ENCODE peak calls at places on chromosomes 5 and 9, in eight cellular contexts. One of them, this sample, is unnamed.

GRCh38 chr5:94467560-94468504 is 150.6 kb downstream of the KIAA0825 start:
- DNase-seq in cardiac muscle cell: no peak
- DNase-seq in brain microvascular endothelial cell: no peak
- DNase-seq in heart right ventricle: no peak
- DNase-seq in esophagus squamous epithelium: no peak
- DNase-seq in lower lobe of right lung: no peak
- DNase-seq in HFF-Myc: no peak
- DNase-seq in cardiac fibroblast: no peak
- DNase-seq in this sample: no peak

GRCh38 chr5:173010547-173011464 is 27.2 kb downstream of the ATP6V0E1 start:
- DNase-seq in cardiac muscle cell: peak; percentile 78
- DNase-seq in brain microvascular endothelial cell: no peak
- DNase-seq in heart right ventricle: peak; percentile 54
- DNase-seq in esophagus squamous epithelium: no peak
- DNase-seq in lower lobe of right lung: peak; percentile 78
- DNase-seq in HFF-Myc: no peak
- DNase-seq in cardiac fibroblast: peak; percentile 39
- DNase-seq in this sample: peak; percentile 51

GRCh38 chr9:88533951-88534455 is 975 bp upstream of the NXNL2 start:
- DNase-seq in cardiac muscle cell: peak; percentile 25
- DNase-seq in brain microvascular endothelial cell: no peak
- DNase-seq in heart right ventricle: peak; percentile 19
- DNase-seq in esophagus squamous epithelium: no peak
- DNase-seq in lower lobe of right lung: peak; percentile 61
- DNase-seq in HFF-Myc: no peak
- DNase-seq in cardiac fibroblast: peak; percentile 48
- DNase-seq in this sample: peak; percentile 26

GRCh38 chr5:133284306-133284705 is 232.5 kb downstream of the HSPA4 start:
- DNase-seq in cardiac muscle cell: no peak
- DNase-seq in brain microvascular endothelial cell: no peak
- DNase-seq in heart right ventricle: no peak
- DNase-seq in esophagus squamous epithelium: no peak
- DNase-seq in lower lobe of right lung: no peak
- DNase-seq in HFF-Myc: no peak
- DNase-seq in cardiac fibroblast: no peak
- DNase-seq in this sample: no peak

GRCh38 chr9:115649991-115650472 is 503.6 kb upstream of the PAPPA start:
- DNase-seq in cardiac muscle cell: no peak
- DNase-seq in brain microvascular endothelial cell: peak; percentile 100
- DNase-seq in heart right ventricle: peak; percentile 45
- DNase-seq in esophagus squamous epithelium: no peak
- DNase-seq in lower lobe of right lung: no peak
- DNase-seq in HFF-Myc: peak; percentile 22
- DNase-seq in cardiac fibroblast: peak; percentile 100
- DNase-seq in this sample: peak; percentile 82

GRCh38 chr9:20526500-20527319 is 95.6 kb downstream of the MLLT3 start:
- DNase-seq in cardiac muscle cell: no peak
- DNase-seq in brain microvascular endothelial cell: peak; percentile 13
- DNase-seq in heart right ventricle: no peak
- DNase-seq in esophagus squamous epithelium: no peak
- DNase-seq in lower lobe of right lung: no peak
- DNase-seq in HFF-Myc: no peak
- DNase-seq in cardiac fibroblast: peak; percentile 53
- DNase-seq in this sample: no peak

GRCh38 chr9:136856541-136857141 is 4.5 kb downstream of the MAMDC4 start:
- DNase-seq in cardiac muscle cell: no peak
- DNase-seq in brain microvascular endothelial cell: no peak
- DNase-seq in heart right ventricle: peak; percentile 12
- DNase-seq in esophagus squamous epithelium: no peak
- DNase-seq in lower lobe of right lung: no peak
- DNase-seq in HFF-Myc: no peak
- DNase-seq in cardiac fibroblast: no peak
- DNase-seq in this sample: no peak

GRCh38 chr9:133247632-133248031 is 27.4 kb downstream of the ABO start:
- DNase-seq in cardiac muscle cell: no peak
- DNase-seq in brain microvascular endothelial cell: no peak
- DNase-seq in heart right ventricle: no peak
- DNase-seq in esophagus squamous epithelium: no peak
- DNase-seq in lower lobe of right lung: no peak
- DNase-seq in HFF-Myc: no peak
- DNase-seq in cardiac fibroblast: no peak
- DNase-seq in this sample: no peak

GRCh38 chr9:88725300-88726024 is 190.5 kb downstream of the NXNL2 start:
- DNase-seq in cardiac muscle cell: no peak
- DNase-seq in brain microvascular endothelial cell: no peak
- DNase-seq in heart right ventricle: no peak
- DNase-seq in esophagus squamous epithelium: no peak
- DNase-seq in lower lobe of right lung: no peak
- DNase-seq in HFF-Myc: no peak
- DNase-seq in cardiac fibroblast: no peak
- DNase-seq in this sample: no peak

GRCh38 chr5:51345106-51345505 is 38.1 kb upstream of the ISL1 start:
- DNase-seq in cardiac muscle cell: no peak
- DNase-seq in brain microvascular endothelial cell: no peak
- DNase-seq in heart right ventricle: no peak
- DNase-seq in esophagus squamous epithelium: no peak
- DNase-seq in lower lobe of right lung: no peak
- DNase-seq in HFF-Myc: no peak
- DNase-seq in cardiac fibroblast: peak; percentile 1
- DNase-seq in this sample: no peak

GRCh38 chr5:3033033-3033755 is 281.7 kb upstream of the IRX2 start:
- DNase-seq in cardiac muscle cell: no peak
- DNase-seq in brain microvascular endothelial cell: no peak
- DNase-seq in heart right ventricle: no peak
- DNase-seq in esophagus squamous epithelium: no peak
- DNase-seq in lower lobe of right lung: no peak
- DNase-seq in HFF-Myc: no peak
- DNase-seq in cardiac fibroblast: no peak
- DNase-seq in this sample: no peak

GRCh38 chr9:137989156-137989555 is 111.6 kb downstream of the CACNA1B start:
- DNase-seq in cardiac muscle cell: no peak
- DNase-seq in brain microvascular endothelial cell: no peak
- DNase-seq in heart right ventricle: no peak
- DNase-seq in esophagus squamous epithelium: no peak
- DNase-seq in lower lobe of right lung: no peak
- DNase-seq in HFF-Myc: no peak
- DNase-seq in cardiac fibroblast: no peak
- DNase-seq in this sample: no peak

GRCh38 chr9:112858005-112858404 is 32.7 kb downstream of the SLC46A2 start:
- DNase-seq in cardiac muscle cell: no peak
- DNase-seq in brain microvascular endothelial cell: no peak
- DNase-seq in heart right ventricle: no peak
- DNase-seq in esophagus squamous epithelium: no peak
- DNase-seq in lower lobe of right lung: no peak
- DNase-seq in HFF-Myc: no peak
- DNase-seq in cardiac fibroblast: no peak
- DNase-seq in this sample: no peak

GRCh38 chr9:91840882-91841281 is 109.1 kb downstream of the ROR2 start:
- DNase-seq in cardiac muscle cell: no peak
- DNase-seq in brain microvascular endothelial cell: no peak
- DNase-seq in heart right ventricle: no peak
- DNase-seq in esophagus squamous epithelium: no peak
- DNase-seq in lower lobe of right lung: no peak
- DNase-seq in HFF-Myc: no peak
- DNase-seq in cardiac fibroblast: no peak
- DNase-seq in this sample: no peak

GRCh38 chr9:117411547-117411946 is 3.3 kb downstream of the ASTN2 start:
- DNase-seq in cardiac muscle cell: peak; percentile 72
- DNase-seq in brain microvascular endothelial cell: no peak
- DNase-seq in heart right ventricle: no peak
- DNase-seq in esophagus squamous epithelium: no peak
- DNase-seq in lower lobe of right lung: no peak
- DNase-seq in HFF-Myc: no peak
- DNase-seq in cardiac fibroblast: peak; percentile 12
- DNase-seq in this sample: no peak

GRCh38 chr5:78113689-78114088 is 180.8 kb downstream of the AP3B1 start:
- DNase-seq in cardiac muscle cell: no peak
- DNase-seq in brain microvascular endothelial cell: no peak
- DNase-seq in heart right ventricle: no peak
- DNase-seq in esophagus squamous epithelium: no peak
- DNase-seq in lower lobe of right lung: no peak
- DNase-seq in HFF-Myc: no peak
- DNase-seq in cardiac fibroblast: no peak
- DNase-seq in this sample: no peak

GRCh38 chr9:107626118-107626517 is 136.5 kb upstream of the KLF4 start:
- DNase-seq in cardiac muscle cell: no peak
- DNase-seq in brain microvascular endothelial cell: no peak
- DNase-seq in heart right ventricle: no peak
- DNase-seq in esophagus squamous epithelium: no peak
- DNase-seq in lower lobe of right lung: no peak
- DNase-seq in HFF-Myc: no peak
- DNase-seq in cardiac fibroblast: no peak
- DNase-seq in this sample: no peak

GRCh38 chr5:76441890-76442673 is 39.0 kb downstream of the IQGAP2 start:
- DNase-seq in cardiac muscle cell: no peak
- DNase-seq in brain microvascular endothelial cell: no peak
- DNase-seq in heart right ventricle: no peak
- DNase-seq in esophagus squamous epithelium: no peak
- DNase-seq in lower lobe of right lung: no peak
- DNase-seq in HFF-Myc: no peak
- DNase-seq in cardiac fibroblast: no peak
- DNase-seq in this sample: no peak

GRCh38 chr9:77013932-77014596 is 5.4 kb upstream of the FOXB2 start:
- DNase-seq in cardiac muscle cell: no peak
- DNase-seq in brain microvascular endothelial cell: no peak
- DNase-seq in heart right ventricle: no peak
- DNase-seq in esophagus squamous epithelium: no peak
- DNase-seq in lower lobe of right lung: no peak
- DNase-seq in HFF-Myc: no peak
- DNase-seq in cardiac fibroblast: no peak
- DNase-seq in this sample: no peak

GRCh38 chr9:77015291-77016048 is 4.0 kb upstream of the FOXB2 start:
- DNase-seq in cardiac muscle cell: no peak
- DNase-seq in brain microvascular endothelial cell: no peak
- DNase-seq in heart right ventricle: no peak
- DNase-seq in esophagus squamous epithelium: no peak
- DNase-seq in lower lobe of right lung: no peak
- DNase-seq in HFF-Myc: no peak
- DNase-seq in cardiac fibroblast: no peak
- DNase-seq in this sample: no peak

GRCh38 chr9:77016111-77016525 is 3.3 kb upstream of the FOXB2 start:
- DNase-seq in cardiac muscle cell: peak; percentile 49
- DNase-seq in brain microvascular endothelial cell: no peak
- DNase-seq in heart right ventricle: no peak
- DNase-seq in esophagus squamous epithelium: no peak
- DNase-seq in lower lobe of right lung: no peak
- DNase-seq in HFF-Myc: no peak
- DNase-seq in cardiac fibroblast: no peak
- DNase-seq in this sample: no peak

GRCh38 chr9:77013186-77013931 is 6.1 kb upstream of the FOXB2 start:
- DNase-seq in cardiac muscle cell: no peak
- DNase-seq in brain microvascular endothelial cell: no peak
- DNase-seq in heart right ventricle: no peak
- DNase-seq in esophagus squamous epithelium: no peak
- DNase-seq in lower lobe of right lung: no peak
- DNase-seq in HFF-Myc: no peak
- DNase-seq in cardiac fibroblast: no peak
- DNase-seq in this sample: no peak

GRCh38 chr9:77014597-77015263 is 4.7 kb upstream of the FOXB2 start:
- DNase-seq in cardiac muscle cell: no peak
- DNase-seq in brain microvascular endothelial cell: no peak
- DNase-seq in heart right ventricle: no peak
- DNase-seq in esophagus squamous epithelium: no peak
- DNase-seq in lower lobe of right lung: no peak
- DNase-seq in HFF-Myc: no peak
- DNase-seq in cardiac fibroblast: peak; percentile 31
- DNase-seq in this sample: no peak
- H3K4me3 ChIP-seq in cardiac muscle cell: no peak overlapping the region
- H3K4me3 ChIP-seq in brain microvascular endothelial cell: no peak overlapping the region
- H3K4me3 ChIP-seq in heart right ventricle: no peak overlapping the region
- H3K4me3 ChIP-seq in esophagus squamous epithelium: no peak overlapping the region
- H3K4me3 ChIP-seq in lower lobe of right lung: no peak overlapping the region
- H3K4me3 ChIP-seq in HFF-Myc: no peak overlapping the region
- H3K4me3 ChIP-seq in cardiac fibroblast: no peak overlapping the region
- H3K4me3 ChIP-seq in this sample: no peak overlapping the region

GRCh38 chr9:128552744-128553221 is 396 bp downstream of the SPTAN1 start:
- DNase-seq in cardiac muscle cell: peak; percentile 81
- DNase-seq in brain microvascular endothelial cell: no peak
- DNase-seq in heart right ventricle: peak; percentile 70
- DNase-seq in esophagus squamous epithelium: no peak
- DNase-seq in lower lobe of right lung: peak; percentile 68
- DNase-seq in HFF-Myc: no peak
- DNase-seq in cardiac fibroblast: peak; percentile 26
- DNase-seq in this sample: peak; percentile 59
- H3K4me3 ChIP-seq in cardiac muscle cell: peak overlapping the region; percentile 64
- H3K4me3 ChIP-seq in brain microvascular endothelial cell: peak overlapping the region; percentile 73
- H3K4me3 ChIP-seq in heart right ventricle: peak overlapping the region; percentile 97
- H3K4me3 ChIP-seq in esophagus squamous epithelium: peak overlapping the region; percentile 85
- H3K4me3 ChIP-seq in lower lobe of right lung: peak overlapping the region; percentile 99
- H3K4me3 ChIP-seq in HFF-Myc: peak overlapping the region; percentile 73
- H3K4me3 ChIP-seq in cardiac fibroblast: peak overlapping the region; percentile 85
- H3K4me3 ChIP-seq in this sample: peak overlapping the region; percentile 67

DNA sequence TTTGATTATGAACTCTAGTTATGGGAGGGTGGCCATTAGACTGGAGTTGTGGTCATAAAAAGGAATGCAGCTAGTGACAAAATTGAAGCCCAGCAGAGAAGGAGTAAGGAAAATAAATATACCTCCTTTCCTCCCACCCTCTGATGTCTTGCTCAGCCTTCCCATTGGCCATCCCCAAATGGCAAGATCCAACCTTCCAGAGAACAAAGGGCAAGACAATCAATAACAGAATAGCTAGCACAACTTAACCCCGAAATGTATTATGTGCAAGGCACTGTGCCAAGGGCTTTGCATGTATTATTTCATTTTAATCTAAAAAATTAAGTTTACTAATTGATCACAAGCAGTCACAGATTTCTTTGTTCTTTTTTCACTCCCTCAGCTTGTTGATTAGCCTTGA is 3.6 kb downstream of the ITGA1 start:
- DNase-seq in cardiac muscle cell: no peak
- DNase-seq in brain microvascular endothelial cell: no peak
- DNase-seq in heart right ventricle: no peak
- DNase-seq in esophagus squamous epithelium: no peak
- DNase-seq in lower lobe of right lung: no peak
- DNase-seq in HFF-Myc: no peak
- DNase-seq in cardiac fibroblast: no peak
- DNase-seq in this sample: no peak
- H3K4me3 ChIP-seq in cardiac muscle cell: no peak overlapping the region
- H3K4me3 ChIP-seq in brain microvascular endothelial cell: no peak overlapping the region
- H3K4me3 ChIP-seq in heart right ventricle: no peak overlapping the region
- H3K4me3 ChIP-seq in esophagus squamous epithelium: peak overlapping the region; percentile 60
- H3K4me3 ChIP-seq in lower lobe of right lung: peak overlapping the region; percentile 72
- H3K4me3 ChIP-seq in HFF-Myc: no peak overlapping the region
- H3K4me3 ChIP-seq in cardiac fibroblast: no peak overlapping the region
- H3K4me3 ChIP-seq in this sample: peak overlapping the region; percentile 88

DNA sequence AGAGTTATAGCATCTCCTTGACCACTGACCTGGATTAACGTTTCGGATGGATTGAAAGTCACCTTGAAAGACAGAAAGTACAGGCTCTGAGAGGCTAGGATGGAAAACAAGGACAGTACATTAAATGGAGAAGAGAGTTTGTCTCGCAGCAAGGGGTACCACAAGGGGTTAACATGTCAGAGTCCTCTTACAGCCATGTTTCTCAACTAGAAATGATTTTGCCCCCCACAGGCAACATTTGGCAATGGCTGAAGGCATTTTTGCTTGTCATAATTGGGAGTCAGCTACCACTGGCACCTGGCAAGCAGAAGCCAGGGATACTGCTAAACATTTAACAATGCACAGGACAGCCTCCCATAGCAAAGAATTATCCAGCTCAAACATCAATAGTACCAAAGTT is 90.8 kb upstream of the EQTN start:
- DNase-seq in cardiac muscle cell: no peak
- DNase-seq in brain microvascular endothelial cell: no peak
- DNase-seq in heart right ventricle: no peak
- DNase-seq in esophagus squamous epithelium: no peak
- DNase-seq in lower lobe of right lung: no peak
- DNase-seq in HFF-Myc: no peak
- DNase-seq in cardiac fibroblast: no peak
- DNase-seq in this sample: no peak
- H3K4me3 ChIP-seq in cardiac muscle cell: no peak overlapping the region
- H3K4me3 ChIP-seq in brain microvascular endothelial cell: no peak overlapping the region
- H3K4me3 ChIP-seq in heart right ventricle: no peak overlapping the region
- H3K4me3 ChIP-seq in esophagus squamous epithelium: no peak overlapping the region
- H3K4me3 ChIP-seq in lower lobe of right lung: no peak overlapping the region
- H3K4me3 ChIP-seq in HFF-Myc: no peak overlapping the region
- H3K4me3 ChIP-seq in cardiac fibroblast: no peak overlapping the region
- H3K4me3 ChIP-seq in this sample: no peak overlapping the region